ENCODE peak calls at places on chromosomes 1 and 21, in six cellular contexts. X is transverse colon, R is tibial artery, I is HFF-Myc, K is AG04449, S is neural crest cell. A is an unnamed sample.

GRCh38 chr1:170562644-170563338 is 30.8 kb downstream of the GORAB start:
- DNase-seq in K (no peak), X (no peak), R (peak), I (peak), S (no peak), A (peak)

GRCh38 chr1:99579691-99580171 is 66.2 kb upstream of the PALMD start:
- DNase-seq in I (no peak), R (no peak), X (no peak), K (no peak), S (no peak), A (no peak)

GRCh38 chr1:238951809-238952208 is 434.6 kb upstream of the CHRM3 start:
- DNase-seq in S (peak), K (no peak), I (no peak), X (no peak), R (no peak), A (no peak)

GRCh38 chr1:26278303-26278702 is 1.6 kb upstream of the SH3BGRL3 start:
- DNase-seq in I (peak), S (no peak), R (peak), X (peak), K (no peak), A (peak)

GRCh38 chr21:46122241-46122671 is 24.3 kb downstream of the COL6A2 start:
- DNase-seq in R (peak), K (no peak), I (no peak), S (no peak), X (peak), A (no peak)

GRCh38 chr1:212630159-212630900 is 21.8 kb downstream of the ATF3 start:
- DNase-seq in R (peak), S (peak), I (no peak), X (peak), K (no peak), A (no peak)

GRCh38 chr1:62905872-62906271 is 121.9 kb downstream of the ATG4C start:
- DNase-seq in K (no peak), I (no peak), S (no peak), X (no peak), R (no peak), A (no peak)

GRCh38 chr1:230441630-230442029 is 15.5 kb upstream of the PGBD5 start:
- DNase-seq in R (no peak), I (no peak), X (no peak), K (no peak), S (no peak), A (no peak)

GRCh38 chr1:234582626-234583354 is 27.2 kb downstream of the IRF2BP2 start:
- DNase-seq in R (no peak), X (no peak), S (no peak), K (no peak), I (no peak), A (no peak)

GRCh38 chr21:38909109-38909508 is 103.4 kb downstream of the ETS2 start:
- DNase-seq in S (no peak), K (no peak), R (no peak), I (no peak), X (no peak), A (no peak)

GRCh38 chr1:193060938-193061337 is 1.5 kb downstream of the RO60 start:
- DNase-seq in S (no peak), R (no peak), X (no peak), I (no peak), K (no peak), A (no peak)

GRCh38 chr1:203276408-203276807 is 28.9 kb upstream of the BTG2 start:
- DNase-seq in X (no peak), K (no peak), R (no peak), I (no peak), S (no peak), A (no peak)

GRCh38 chr1:203280061-203280460 is 25.3 kb upstream of the BTG2 start:
- DNase-seq in X (no peak), K (no peak), S (no peak), I (no peak), R (no peak), A (no peak)

GRCh38 chr1:203278885-203279406 is 26.4 kb upstream of the BTG2 start:
- DNase-seq in S (no peak), R (no peak), X (no peak), K (no peak), I (no peak), A (no peak)

GRCh38 chr1:203276916-203277535 is 28.3 kb upstream of the BTG2 start:
- DNase-seq in K (no peak), X (no peak), S (no peak), R (no peak), I (no peak), A (no peak)

DNA sequence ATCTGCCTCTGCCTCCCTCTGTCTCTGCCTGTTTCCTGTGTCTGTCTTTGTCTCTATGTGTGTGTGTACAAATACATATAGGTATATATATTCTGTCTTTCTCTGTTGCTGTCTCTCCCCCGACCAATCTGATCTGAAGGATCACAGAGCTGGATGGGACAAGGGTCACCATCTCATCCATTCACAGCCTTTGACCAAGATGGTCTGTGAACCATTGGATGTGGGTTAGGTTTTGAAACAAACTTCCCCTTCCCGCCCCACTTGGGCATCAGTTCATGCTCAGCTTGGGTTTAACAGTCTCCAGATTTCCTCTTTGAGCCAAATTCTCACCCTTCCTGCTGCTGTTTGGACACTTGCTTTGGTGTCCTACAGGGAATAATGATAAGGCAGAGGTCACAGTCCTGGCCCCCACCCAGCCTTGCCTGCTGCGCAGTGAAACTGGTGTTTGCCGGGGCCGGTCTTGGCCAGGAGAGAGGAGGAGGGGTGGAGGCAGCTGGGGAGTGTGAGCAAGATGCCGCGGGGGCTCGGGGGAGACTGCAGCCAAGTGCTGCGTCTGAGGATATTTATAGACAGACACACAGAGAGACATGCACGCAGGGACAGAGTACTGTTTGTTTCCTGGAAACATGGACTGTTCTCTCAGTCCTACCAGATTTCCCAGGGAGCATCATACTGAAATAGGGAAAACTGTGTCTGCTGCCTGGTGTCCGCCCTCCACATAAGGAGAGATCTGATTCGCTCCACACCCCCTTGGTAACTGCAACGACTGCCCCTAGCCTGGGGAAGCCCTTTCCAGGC is 27.0 kb upstream of the BTG2 start:
- DNase-seq in S (peak), K (peak), I (no peak), X (peak), R (peak), A (peak)
- TF ChIP-seq CTCF in S (no peak), K (no peak), I (no peak), X (no peak), R (peak), A (no peak)

GRCh38 chr1:15975358-15975804 is 520 bp downstream of the ZBTB17 start:
- DNase-seq in R (no peak), S (peak), K (no peak), X (peak), I (no peak), A (peak)
- TF ChIP-seq CTCF in R (no peak), S (peak), K (peak), X (no peak), I (no peak), A (no peak)

GRCh38 chr1:161787355-161787754 is 21.2 kb downstream of the ATF6 start:
- DNase-seq in X (no peak), R (no peak), K (no peak), S (no peak), I (no peak), A (no peak)

GRCh38 chr1:161790587-161791317 is 24.6 kb downstream of the ATF6 start:
- DNase-seq in R (no peak), K (no peak), X (no peak), S (no peak), I (no peak), A (no peak)

GRCh38 chr1:161791889-161792655 is 26.0 kb downstream of the ATF6 start:
- DNase-seq in K (no peak), R (no peak), X (no peak), I (no peak), S (no peak), A (no peak)

DNA sequence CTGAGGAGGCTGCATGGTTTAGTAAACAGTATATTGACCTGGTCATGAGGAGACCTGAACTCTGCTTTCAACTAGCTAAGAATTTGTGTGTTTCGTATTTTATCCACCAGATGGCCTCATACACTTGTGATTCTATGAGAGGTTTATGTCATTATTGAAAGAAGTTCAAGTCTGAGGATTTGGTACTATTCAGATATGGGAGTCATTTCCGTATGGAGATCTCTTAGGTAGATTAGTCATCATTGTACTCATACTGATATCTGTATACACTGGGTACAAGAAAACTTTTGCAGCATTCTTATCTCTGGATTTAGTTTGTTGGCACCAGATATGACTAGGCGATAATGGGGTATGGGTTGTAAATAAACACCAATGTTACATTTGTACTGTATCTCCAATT is 26.6 kb downstream of the ATF6 start:
- DNase-seq in K (peak), X (no peak), I (peak), S (no peak), R (no peak), A (no peak)
- TF ChIP-seq CTCF in K (peak), X (peak), I (peak), S (peak), R (peak), A (peak)

GRCh38 chr1:227917081-227917950 is 30.4 kb downstream of the WNT9A start:
- DNase-seq in I (no peak), R (no peak), K (no peak), X (no peak), S (peak), A (no peak)
- TF ChIP-seq CTCF in I (no peak), R (no peak), K (no peak), X (no peak), S (no peak), A (no peak)

A was measured in thoracic aorta.